ENCODE peak calls at places on chromosomes 11 and 22, in ten cellular contexts. One of them, this sample, is unnamed.

GRCh38 chr22:42648368-42649260 is 578 bp downstream of the CYB5R3 start:
- DNase-seq in COR-L47: no peak
- DNase-seq in activated CD4-positive, alpha-beta T cell treated with anti-CD3 and anti-CD28 coated beads for 4 hours: peak
- DNase-seq in AG09319: no peak
- DNase-seq in CD8-positive, alpha-beta T cell: no peak
- DNase-seq in substantia nigra: no peak
- DNase-seq in WTC11: no peak
- DNase-seq in Kasumi-1: peak
- DNase-seq in stimulated activated CD4-positive, alpha-beta T cell treated with anti-CD3 and anti-CD28 coated beads, Interleukin-12 subunit alpha, Interleukin-12 subunit beta, amount 100 ng/mL, for 48 hours: no peak
- DNase-seq in coronary artery: no peak
- DNase-seq in this sample: peak

GRCh38 chr11:76802621-76803020 is 19.5 kb downstream of the TSKU start:
- DNase-seq in COR-L47: no peak
- DNase-seq in activated CD4-positive, alpha-beta T cell treated with anti-CD3 and anti-CD28 coated beads for 4 hours: no peak
- DNase-seq in AG09319: no peak
- DNase-seq in CD8-positive, alpha-beta T cell: no peak
- DNase-seq in substantia nigra: no peak
- DNase-seq in WTC11: no peak
- DNase-seq in Kasumi-1: no peak
- DNase-seq in stimulated activated CD4-positive, alpha-beta T cell treated with anti-CD3 and anti-CD28 coated beads, Interleukin-12 subunit alpha, Interleukin-12 subunit beta, amount 100 ng/mL, for 48 hours: no peak
- DNase-seq in coronary artery: peak
- DNase-seq in this sample: no peak

GRCh38 chr22:48316245-48316875 is 1511.3 kb downstream of the BRD1 start:
- DNase-seq in COR-L47: no peak
- DNase-seq in activated CD4-positive, alpha-beta T cell treated with anti-CD3 and anti-CD28 coated beads for 4 hours: no peak
- DNase-seq in AG09319: no peak
- DNase-seq in CD8-positive, alpha-beta T cell: no peak
- DNase-seq in substantia nigra: no peak
- DNase-seq in WTC11: no peak
- DNase-seq in Kasumi-1: no peak
- DNase-seq in stimulated activated CD4-positive, alpha-beta T cell treated with anti-CD3 and anti-CD28 coated beads, Interleukin-12 subunit alpha, Interleukin-12 subunit beta, amount 100 ng/mL, for 48 hours: no peak
- DNase-seq in coronary artery: peak
- DNase-seq in this sample: no peak

GRCh38 chr11:62195945-62196344 is 5.9 kb downstream of the SCGB1D1 start:
- DNase-seq in COR-L47: no peak
- DNase-seq in activated CD4-positive, alpha-beta T cell treated with anti-CD3 and anti-CD28 coated beads for 4 hours: no peak
- DNase-seq in AG09319: no peak
- DNase-seq in CD8-positive, alpha-beta T cell: no peak
- DNase-seq in substantia nigra: no peak
- DNase-seq in WTC11: no peak
- DNase-seq in Kasumi-1: no peak
- DNase-seq in stimulated activated CD4-positive, alpha-beta T cell treated with anti-CD3 and anti-CD28 coated beads, Interleukin-12 subunit alpha, Interleukin-12 subunit beta, amount 100 ng/mL, for 48 hours: no peak
- DNase-seq in coronary artery: no peak
- DNase-seq in this sample: no peak

GRCh38 chr11:45982656-45983470 is 60.4 kb downstream of the LARGE2 start:
- DNase-seq in COR-L47: peak
- DNase-seq in activated CD4-positive, alpha-beta T cell treated with anti-CD3 and anti-CD28 coated beads for 4 hours: peak
- DNase-seq in AG09319: peak
- DNase-seq in CD8-positive, alpha-beta T cell: no peak
- DNase-seq in substantia nigra: no peak
- DNase-seq in WTC11: peak
- DNase-seq in Kasumi-1: no peak
- DNase-seq in stimulated activated CD4-positive, alpha-beta T cell treated with anti-CD3 and anti-CD28 coated beads, Interleukin-12 subunit alpha, Interleukin-12 subunit beta, amount 100 ng/mL, for 48 hours: peak
- DNase-seq in coronary artery: no peak
- DNase-seq in this sample: no peak

GRCh38 chr11:19367051-19367709 is 126.4 kb upstream of the E2F8 start:
- DNase-seq in COR-L47: no peak
- DNase-seq in activated CD4-positive, alpha-beta T cell treated with anti-CD3 and anti-CD28 coated beads for 4 hours: no peak
- DNase-seq in AG09319: no peak
- DNase-seq in CD8-positive, alpha-beta T cell: no peak
- DNase-seq in substantia nigra: no peak
- DNase-seq in WTC11: no peak
- DNase-seq in Kasumi-1: no peak
- DNase-seq in stimulated activated CD4-positive, alpha-beta T cell treated with anti-CD3 and anti-CD28 coated beads, Interleukin-12 subunit alpha, Interleukin-12 subunit beta, amount 100 ng/mL, for 48 hours: no peak
- DNase-seq in coronary artery: peak
- DNase-seq in this sample: no peak

GRCh38 chr11:27328602-27329001 is 34.4 kb downstream of the CCDC34 start:
- DNase-seq in COR-L47: no peak
- DNase-seq in activated CD4-positive, alpha-beta T cell treated with anti-CD3 and anti-CD28 coated beads for 4 hours: no peak
- DNase-seq in AG09319: no peak
- DNase-seq in CD8-positive, alpha-beta T cell: no peak
- DNase-seq in substantia nigra: no peak
- DNase-seq in WTC11: peak
- DNase-seq in Kasumi-1: no peak
- DNase-seq in stimulated activated CD4-positive, alpha-beta T cell treated with anti-CD3 and anti-CD28 coated beads, Interleukin-12 subunit alpha, Interleukin-12 subunit beta, amount 100 ng/mL, for 48 hours: no peak
- DNase-seq in coronary artery: no peak
- DNase-seq in this sample: no peak

GRCh38 chr11:35893796-35894475 is 49.9 kb upstream of the LDLRAD3 start:
- DNase-seq in COR-L47: no peak
- DNase-seq in activated CD4-positive, alpha-beta T cell treated with anti-CD3 and anti-CD28 coated beads for 4 hours: no peak
- DNase-seq in AG09319: no peak
- DNase-seq in CD8-positive, alpha-beta T cell: no peak
- DNase-seq in substantia nigra: no peak
- DNase-seq in WTC11: peak
- DNase-seq in Kasumi-1: no peak
- DNase-seq in stimulated activated CD4-positive, alpha-beta T cell treated with anti-CD3 and anti-CD28 coated beads, Interleukin-12 subunit alpha, Interleukin-12 subunit beta, amount 100 ng/mL, for 48 hours: no peak
- DNase-seq in coronary artery: no peak
- DNase-seq in this sample: no peak

GRCh38 chr11:70578371-70578770 is 180.0 kb downstream of the CTTN start:
- DNase-seq in COR-L47: no peak
- DNase-seq in activated CD4-positive, alpha-beta T cell treated with anti-CD3 and anti-CD28 coated beads for 4 hours: no peak
- DNase-seq in AG09319: no peak
- DNase-seq in CD8-positive, alpha-beta T cell: no peak
- DNase-seq in substantia nigra: no peak
- DNase-seq in WTC11: no peak
- DNase-seq in Kasumi-1: no peak
- DNase-seq in stimulated activated CD4-positive, alpha-beta T cell treated with anti-CD3 and anti-CD28 coated beads, Interleukin-12 subunit alpha, Interleukin-12 subunit beta, amount 100 ng/mL, for 48 hours: no peak
- DNase-seq in coronary artery: no peak
- DNase-seq in this sample: no peak

GRCh38 chr11:27282141-27282590 is 80.8 kb downstream of the CCDC34 start:
- DNase-seq in COR-L47: no peak
- DNase-seq in activated CD4-positive, alpha-beta T cell treated with anti-CD3 and anti-CD28 coated beads for 4 hours: no peak
- DNase-seq in AG09319: peak
- DNase-seq in CD8-positive, alpha-beta T cell: no peak
- DNase-seq in substantia nigra: no peak
- DNase-seq in WTC11: no peak
- DNase-seq in Kasumi-1: no peak
- DNase-seq in stimulated activated CD4-positive, alpha-beta T cell treated with anti-CD3 and anti-CD28 coated beads, Interleukin-12 subunit alpha, Interleukin-12 subunit beta, amount 100 ng/mL, for 48 hours: no peak
- DNase-seq in coronary artery: peak
- DNase-seq in this sample: no peak

GRCh38 chr11:131688056-131688693 is 317.8 kb downstream of the NTM start:
- DNase-seq in COR-L47: peak
- DNase-seq in activated CD4-positive, alpha-beta T cell treated with anti-CD3 and anti-CD28 coated beads for 4 hours: no peak
- DNase-seq in AG09319: peak
- DNase-seq in CD8-positive, alpha-beta T cell: no peak
- DNase-seq in substantia nigra: peak
- DNase-seq in WTC11: peak
- DNase-seq in Kasumi-1: peak
- DNase-seq in stimulated activated CD4-positive, alpha-beta T cell treated with anti-CD3 and anti-CD28 coated beads, Interleukin-12 subunit alpha, Interleukin-12 subunit beta, amount 100 ng/mL, for 48 hours: no peak
- DNase-seq in coronary artery: peak
- DNase-seq in this sample: peak

GRCh38 chr11:45771194-45771941 is 33.6 kb upstream of the SLC35C1 start:
- DNase-seq in COR-L47: peak
- DNase-seq in activated CD4-positive, alpha-beta T cell treated with anti-CD3 and anti-CD28 coated beads for 4 hours: peak
- DNase-seq in AG09319: peak
- DNase-seq in CD8-positive, alpha-beta T cell: peak
- DNase-seq in substantia nigra: peak
- DNase-seq in WTC11: peak
- DNase-seq in Kasumi-1: peak
- DNase-seq in stimulated activated CD4-positive, alpha-beta T cell treated with anti-CD3 and anti-CD28 coated beads, Interleukin-12 subunit alpha, Interleukin-12 subunit beta, amount 100 ng/mL, for 48 hours: peak
- DNase-seq in coronary artery: no peak
- DNase-seq in this sample: peak

GRCh38 chr11:58576792-58577440 is 1.3 kb upstream of the LPXN start:
- DNase-seq in COR-L47: no peak
- DNase-seq in activated CD4-positive, alpha-beta T cell treated with anti-CD3 and anti-CD28 coated beads for 4 hours: no peak
- DNase-seq in AG09319: no peak
- DNase-seq in CD8-positive, alpha-beta T cell: no peak
- DNase-seq in substantia nigra: no peak
- DNase-seq in WTC11: no peak
- DNase-seq in Kasumi-1: peak
- DNase-seq in stimulated activated CD4-positive, alpha-beta T cell treated with anti-CD3 and anti-CD28 coated beads, Interleukin-12 subunit alpha, Interleukin-12 subunit beta, amount 100 ng/mL, for 48 hours: no peak
- DNase-seq in coronary artery: no peak
- DNase-seq in this sample: peak

GRCh38 chr11:1224109-1224485 is 1.2 kb downstream of the MUC5B start:
- DNase-seq in COR-L47: no peak
- DNase-seq in activated CD4-positive, alpha-beta T cell treated with anti-CD3 and anti-CD28 coated beads for 4 hours: no peak
- DNase-seq in AG09319: no peak
- DNase-seq in CD8-positive, alpha-beta T cell: no peak
- DNase-seq in substantia nigra: no peak
- DNase-seq in WTC11: no peak
- DNase-seq in Kasumi-1: no peak
- DNase-seq in stimulated activated CD4-positive, alpha-beta T cell treated with anti-CD3 and anti-CD28 coated beads, Interleukin-12 subunit alpha, Interleukin-12 subunit beta, amount 100 ng/mL, for 48 hours: no peak
- DNase-seq in coronary artery: no peak
- DNase-seq in this sample: no peak

GRCh38 chr11:33657757-33658156 is 42.9 kb downstream of the C11orf91 start:
- DNase-seq in COR-L47: peak
- DNase-seq in activated CD4-positive, alpha-beta T cell treated with anti-CD3 and anti-CD28 coated beads for 4 hours: no peak
- DNase-seq in AG09319: no peak
- DNase-seq in CD8-positive, alpha-beta T cell: no peak
- DNase-seq in substantia nigra: no peak
- DNase-seq in WTC11: no peak
- DNase-seq in Kasumi-1: no peak
- DNase-seq in stimulated activated CD4-positive, alpha-beta T cell treated with anti-CD3 and anti-CD28 coated beads, Interleukin-12 subunit alpha, Interleukin-12 subunit beta, amount 100 ng/mL, for 48 hours: no peak
- DNase-seq in coronary artery: no peak
- DNase-seq in this sample: no peak

GRCh38 chr11:126115253-126115540 is 52.5 kb upstream of the CDON start:
- DNase-seq in COR-L47: peak
- DNase-seq in activated CD4-positive, alpha-beta T cell treated with anti-CD3 and anti-CD28 coated beads for 4 hours: no peak
- DNase-seq in AG09319: no peak
- DNase-seq in CD8-positive, alpha-beta T cell: no peak
- DNase-seq in substantia nigra: no peak
- DNase-seq in WTC11: no peak
- DNase-seq in Kasumi-1: no peak
- DNase-seq in stimulated activated CD4-positive, alpha-beta T cell treated with anti-CD3 and anti-CD28 coated beads, Interleukin-12 subunit alpha, Interleukin-12 subunit beta, amount 100 ng/mL, for 48 hours: no peak
- DNase-seq in coronary artery: no peak
- DNase-seq in this sample: no peak

GRCh38 chr11:94504689-94505293 is 7.5 kb upstream of the C11orf97 start:
- DNase-seq in COR-L47: peak
- DNase-seq in activated CD4-positive, alpha-beta T cell treated with anti-CD3 and anti-CD28 coated beads for 4 hours: no peak
- DNase-seq in AG09319: peak
- DNase-seq in CD8-positive, alpha-beta T cell: no peak
- DNase-seq in substantia nigra: no peak
- DNase-seq in WTC11: no peak
- DNase-seq in Kasumi-1: peak
- DNase-seq in stimulated activated CD4-positive, alpha-beta T cell treated with anti-CD3 and anti-CD28 coated beads, Interleukin-12 subunit alpha, Interleukin-12 subunit beta, amount 100 ng/mL, for 48 hours: peak
- DNase-seq in coronary artery: no peak
- DNase-seq in this sample: peak

GRCh38 chr11:134535029-134536025 is 123.3 kb upstream of the B3GAT1 start:
- DNase-seq in COR-L47: no peak
- DNase-seq in activated CD4-positive, alpha-beta T cell treated with anti-CD3 and anti-CD28 coated beads for 4 hours: no peak
- DNase-seq in AG09319: no peak
- DNase-seq in CD8-positive, alpha-beta T cell: no peak
- DNase-seq in substantia nigra: no peak
- DNase-seq in WTC11: no peak
- DNase-seq in Kasumi-1: no peak
- DNase-seq in stimulated activated CD4-positive, alpha-beta T cell treated with anti-CD3 and anti-CD28 coated beads, Interleukin-12 subunit alpha, Interleukin-12 subunit beta, amount 100 ng/mL, for 48 hours: no peak
- DNase-seq in coronary artery: peak
- DNase-seq in this sample: no peak

GRCh38 chr11:61955416-61956135 is 5.4 kb downstream of the BEST1 start:
- DNase-seq in COR-L47: peak
- DNase-seq in activated CD4-positive, alpha-beta T cell treated with anti-CD3 and anti-CD28 coated beads for 4 hours: no peak
- DNase-seq in AG09319: no peak
- DNase-seq in CD8-positive, alpha-beta T cell: peak
- DNase-seq in substantia nigra: no peak
- DNase-seq in WTC11: peak
- DNase-seq in Kasumi-1: no peak
- DNase-seq in stimulated activated CD4-positive, alpha-beta T cell treated with anti-CD3 and anti-CD28 coated beads, Interleukin-12 subunit alpha, Interleukin-12 subunit beta, amount 100 ng/mL, for 48 hours: no peak
- DNase-seq in coronary artery: no peak
- DNase-seq in this sample: no peak

GRCh38 chr11:66883021-66883968 is 26.4 kb downstream of the LRFN4 start:
- DNase-seq in COR-L47: peak
- DNase-seq in activated CD4-positive, alpha-beta T cell treated with anti-CD3 and anti-CD28 coated beads for 4 hours: peak
- DNase-seq in AG09319: no peak
- DNase-seq in CD8-positive, alpha-beta T cell: peak
- DNase-seq in substantia nigra: peak
- DNase-seq in WTC11: peak
- DNase-seq in Kasumi-1: peak
- DNase-seq in stimulated activated CD4-positive, alpha-beta T cell treated with anti-CD3 and anti-CD28 coated beads, Interleukin-12 subunit alpha, Interleukin-12 subunit beta, amount 100 ng/mL, for 48 hours: peak
- DNase-seq in coronary artery: no peak
- DNase-seq in this sample: peak

GRCh38 chr11:36822829-36823228 is 224.8 kb upstream of the RAG2 start:
- DNase-seq in COR-L47: no peak
- DNase-seq in activated CD4-positive, alpha-beta T cell treated with anti-CD3 and anti-CD28 coated beads for 4 hours: no peak
- DNase-seq in AG09319: no peak
- DNase-seq in CD8-positive, alpha-beta T cell: no peak
- DNase-seq in substantia nigra: no peak
- DNase-seq in WTC11: no peak
- DNase-seq in Kasumi-1: no peak
- DNase-seq in stimulated activated CD4-positive, alpha-beta T cell treated with anti-CD3 and anti-CD28 coated beads, Interleukin-12 subunit alpha, Interleukin-12 subunit beta, amount 100 ng/mL, for 48 hours: no peak
- DNase-seq in coronary artery: no peak
- DNase-seq in this sample: no peak

GRCh38 chr11:1074244-1075221 is at the start of gene MUC2:
- DNase-seq in COR-L47: no peak
- DNase-seq in activated CD4-positive, alpha-beta T cell treated with anti-CD3 and anti-CD28 coated beads for 4 hours: no peak
- DNase-seq in AG09319: no peak
- DNase-seq in CD8-positive, alpha-beta T cell: peak
- DNase-seq in substantia nigra: no peak
- DNase-seq in WTC11: peak
- DNase-seq in Kasumi-1: no peak
- DNase-seq in stimulated activated CD4-positive, alpha-beta T cell treated with anti-CD3 and anti-CD28 coated beads, Interleukin-12 subunit alpha, Interleukin-12 subunit beta, amount 100 ng/mL, for 48 hours: no peak
- DNase-seq in coronary artery: no peak
- DNase-seq in this sample: no peak

This sample was measured in pons.